ENCODE peak calls at places on chromosomes 16 and 17, in nine cellular contexts. L, M, X, W, T, B, A, E and Q are unnamed samples.

GRCh38 chr17:78401246-78401645 is 22.8 kb downstream of the PGS1 start:
- DNase-seq in T (no peak), W (no peak), A (no peak), M (peak), X (no peak), L (no peak), B (no peak), E (no peak), Q (peak)

GRCh38 chr16:46882304-46882939 is 1.7 kb upstream of the GPT2 start:
- DNase-seq in B (no peak), L (no peak), A (no peak), M (no peak), E (no peak), X (no peak), W (no peak), T (no peak), Q (no peak)

GRCh38 chr17:11279776-11280344 is 38.8 kb downstream of the SHISA6 start:
- DNase-seq in A (no peak), E (no peak), X (no peak), L (no peak), W (no peak), T (no peak), B (no peak), M (no peak), Q (no peak)

GRCh38 chr16:62034236-62035114 is 1.8 kb downstream of the CDH8 start:
- DNase-seq in E (no peak), X (no peak), W (no peak), B (no peak), M (no peak), A (no peak), T (no peak), L (no peak), Q (no peak)

GRCh38 chr16:65386707-65387106 is 264.8 kb upstream of the CDH11 start:
- DNase-seq in M (no peak), X (no peak), B (no peak), W (no peak), T (no peak), E (no peak), A (no peak), L (no peak), Q (no peak)

GRCh38 chr17:69539781-69540319 is 125.4 kb downstream of the MAP2K6 start:
- DNase-seq in M (peak), A (no peak), L (no peak), E (no peak), T (no peak), B (peak), W (peak), X (no peak), Q (peak)

GRCh38 chr17:27236710-27237315 is 57.1 kb upstream of the WSB1 start:
- DNase-seq in E (peak), W (peak), L (peak), A (peak), X (peak), B (peak), T (peak), M (peak), Q (peak)

GRCh38 chr16:54930034-54930938 is at the start of gene IRX5:
- DNase-seq in B (peak), L (peak), W (peak), X (peak), A (peak), M (peak), T (peak), E (peak), Q (peak)

GRCh38 chr17:305090-305976 is 47.3 kb downstream of the RPH3AL start:
- DNase-seq in B (no peak), A (peak), E (peak), T (no peak), M (no peak), X (no peak), L (no peak), W (no peak), Q (no peak)

GRCh38 chr17:22464041-22464440 is 771.7 kb downstream of the KCNJ18 start:
- DNase-seq in E (no peak), T (no peak), X (no peak), B (no peak), M (no peak), W (no peak), A (no peak), L (no peak), Q (no peak)

GRCh38 chr17:22469101-22469880 is 777.0 kb downstream of the KCNJ18 start:
- DNase-seq in L (no peak), B (no peak), X (no peak), E (no peak), M (no peak), T (no peak), A (no peak), W (no peak), Q (no peak)

GRCh38 chr17:22469941-22470340 is 777.6 kb downstream of the KCNJ18 start:
- DNase-seq in B (no peak), X (no peak), L (no peak), M (no peak), A (no peak), W (no peak), E (no peak), T (no peak), Q (no peak)

GRCh38 chr17:22470411-22471175 is 778.3 kb downstream of the KCNJ18 start:
- DNase-seq in A (no peak), E (no peak), X (no peak), M (no peak), T (no peak), B (no peak), L (no peak), W (no peak), Q (no peak)

GRCh38 chr17:22467720-22468119 is 775.4 kb downstream of the KCNJ18 start:
- DNase-seq in E (no peak), A (no peak), T (no peak), W (no peak), L (no peak), X (no peak), B (no peak), M (no peak), Q (no peak)
- H3K4me3 ChIP-seq in E (no peak), A (no peak), T (no peak), W (no peak), L (no peak), X (no peak), B (no peak), M (no peak), Q (no peak)

DNA sequence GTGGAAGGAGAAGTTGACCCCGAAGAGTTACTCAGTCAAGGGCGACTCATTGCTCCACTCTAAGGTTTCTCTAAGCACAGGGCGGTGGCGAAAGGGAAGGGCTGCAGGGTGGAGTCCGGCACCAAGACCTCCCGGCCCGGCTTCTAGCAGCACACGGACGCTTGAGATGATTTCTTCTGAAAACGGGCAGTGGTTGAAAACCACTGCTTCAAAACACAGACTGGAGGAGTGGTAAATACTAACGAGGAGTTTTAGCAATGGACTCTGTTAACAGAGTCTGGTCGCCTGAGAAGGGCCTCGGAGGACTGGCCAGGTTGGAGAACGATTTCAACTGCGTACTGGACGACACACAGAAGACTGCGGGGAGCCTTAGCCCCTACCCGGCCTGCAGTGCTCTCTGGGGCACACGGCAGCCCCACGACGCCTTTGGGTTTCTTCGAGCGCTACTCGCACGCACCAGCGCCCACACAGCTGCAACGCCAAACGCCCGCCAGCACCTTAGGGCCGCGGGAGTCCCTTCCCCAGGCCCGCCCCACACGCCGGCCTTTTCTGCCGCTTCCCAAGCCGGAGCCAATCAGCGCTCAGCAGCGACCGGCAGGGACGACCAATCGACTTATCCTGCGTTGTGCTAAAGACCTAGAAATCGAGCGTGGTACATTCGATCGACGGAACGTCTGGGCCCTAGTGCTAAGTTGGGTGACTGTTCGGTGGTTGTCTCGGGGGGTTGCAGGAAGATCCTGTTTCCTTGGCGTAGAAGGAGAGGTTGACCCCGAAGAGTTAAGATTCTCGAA is 14.4 kb upstream of the CA4 start:
- DNase-seq in A (peak), M (peak), B (peak), L (peak), X (peak), W (peak), T (peak), E (peak), Q (peak)
- TF ChIP-seq CTCF in A (no peak), M (no peak), B (no peak), L (no peak), X (no peak), W (no peak), T (no peak), E (no peak), Q (no peak)

DNA sequence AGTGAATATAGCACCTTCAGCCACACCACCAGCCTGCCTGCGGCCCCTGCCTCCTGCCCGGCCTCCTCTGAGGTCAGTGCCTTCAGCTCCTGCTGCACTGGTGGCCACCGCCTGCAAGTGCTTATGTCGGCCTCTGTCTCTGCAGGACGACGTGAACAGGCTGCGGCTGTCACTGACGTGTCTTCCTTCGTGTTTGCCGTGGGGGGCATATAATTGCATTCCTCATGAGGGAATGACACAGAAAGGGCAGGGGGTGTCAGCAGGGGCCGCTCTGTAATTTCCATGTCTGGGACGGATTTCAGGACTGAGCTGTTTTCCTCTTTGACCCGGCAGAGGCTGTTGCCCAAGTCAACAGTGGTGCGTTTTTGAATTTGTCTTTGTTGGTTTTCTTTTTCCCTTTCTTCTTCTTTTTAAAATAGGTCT is 28.5 kb downstream of the CMIP start:
- DNase-seq in A (no peak), L (no peak), B (no peak), T (no peak), M (no peak), E (no peak), X (no peak), W (no peak), Q (no peak)
- H3K4me3 ChIP-seq in A (no peak), L (no peak), B (no peak), T (no peak), M (no peak), E (no peak), X (no peak), W (no peak), Q (no peak)

GRCh38 chr16:1117926-1118325 is 21.9 kb upstream of the C1QTNF8 start:
- DNase-seq in A (no peak), E (no peak), W (no peak), M (no peak), X (no peak), B (no peak), T (no peak), L (no peak), Q (no peak)
- TF ChIP-seq CTCF in A (no peak), E (no peak), W (no peak), M (no peak), X (no peak), B (no peak), T (no peak), L (no peak), Q (no peak)